ENCODE peak calls at places on chromosome 3, in eight cellular contexts. One of them, this sample, is unnamed.

GRCh38 chr3:66402596-66403267 is 98.1 kb downstream of the LRIG1 start:
- DNase-seq in AML-193: no peak
- DNase-seq in T follicular helper cell: no peak
- DNase-seq in kidney glomerular epithelial cell: no peak
- DNase-seq in stimulated activated naive B cell treated with anti-CD40 and anti-IgM and Interleukin-4, amounts not matched to agents 10 μg/mL and 1 μg/mL and 100 μg/mL, for 72 hours: no peak
- DNase-seq in activated CD4-positive, alpha-beta T cell treated with anti-CD3 and anti-CD28 coated beads for 24 hours: no peak
- DNase-seq in CD4-positive, CD25-positive, alpha-beta regulatory T cell: no peak
- DNase-seq in NCI-H1092: no peak
- DNase-seq in this sample: no peak

GRCh38 chr3:5264896-5265770 is 77.6 kb downstream of the EDEM1 start:
- DNase-seq in activated CD4-positive, alpha-beta T cell treated with anti-CD3 and anti-CD28 coated beads for 24 hours: no peak
- DNase-seq in kidney glomerular epithelial cell: no peak
- DNase-seq in NCI-H1092: no peak
- DNase-seq in AML-193: no peak
- DNase-seq in stimulated activated naive B cell treated with anti-CD40 and anti-IgM and Interleukin-4, amounts not matched to agents 10 μg/mL and 1 μg/mL and 100 μg/mL, for 72 hours: no peak
- DNase-seq in CD4-positive, CD25-positive, alpha-beta regulatory T cell: no peak
- DNase-seq in T follicular helper cell: no peak
- DNase-seq in this sample: no peak

GRCh38 chr3:14511623-14511965 is 28.5 kb downstream of the GRIP2 start:
- DNase-seq in CD4-positive, CD25-positive, alpha-beta regulatory T cell: no peak
- DNase-seq in activated CD4-positive, alpha-beta T cell treated with anti-CD3 and anti-CD28 coated beads for 24 hours: no peak
- DNase-seq in kidney glomerular epithelial cell: no peak
- DNase-seq in stimulated activated naive B cell treated with anti-CD40 and anti-IgM and Interleukin-4, amounts not matched to agents 10 μg/mL and 1 μg/mL and 100 μg/mL, for 72 hours: no peak
- DNase-seq in NCI-H1092: peak; percentile 12
- DNase-seq in T follicular helper cell: no peak
- DNase-seq in AML-193: no peak
- DNase-seq in this sample: no peak

GRCh38 chr3:58073315-58074125 is 65.3 kb downstream of the FLNB start:
- DNase-seq in activated CD4-positive, alpha-beta T cell treated with anti-CD3 and anti-CD28 coated beads for 24 hours: no peak
- DNase-seq in AML-193: no peak
- DNase-seq in NCI-H1092: no peak
- DNase-seq in stimulated activated naive B cell treated with anti-CD40 and anti-IgM and Interleukin-4, amounts not matched to agents 10 μg/mL and 1 μg/mL and 100 μg/mL, for 72 hours: no peak
- DNase-seq in T follicular helper cell: no peak
- DNase-seq in kidney glomerular epithelial cell: no peak
- DNase-seq in CD4-positive, CD25-positive, alpha-beta regulatory T cell: no peak
- DNase-seq in this sample: no peak

GRCh38 chr3:190094201-190094718 is 26.4 kb downstream of the P3H2 start:
- DNase-seq in kidney glomerular epithelial cell: no peak
- DNase-seq in stimulated activated naive B cell treated with anti-CD40 and anti-IgM and Interleukin-4, amounts not matched to agents 10 μg/mL and 1 μg/mL and 100 μg/mL, for 72 hours: no peak
- DNase-seq in T follicular helper cell: no peak
- DNase-seq in activated CD4-positive, alpha-beta T cell treated with anti-CD3 and anti-CD28 coated beads for 24 hours: no peak
- DNase-seq in NCI-H1092: no peak
- DNase-seq in CD4-positive, CD25-positive, alpha-beta regulatory T cell: no peak
- DNase-seq in AML-193: no peak
- DNase-seq in this sample: no peak

GRCh38 chr3:87503901-87504498 is 227.6 kb upstream of the POU1F1 start:
- DNase-seq in activated CD4-positive, alpha-beta T cell treated with anti-CD3 and anti-CD28 coated beads for 24 hours: no peak
- DNase-seq in kidney glomerular epithelial cell: peak; percentile 78
- DNase-seq in AML-193: peak; percentile 71
- DNase-seq in NCI-H1092: peak; percentile 4
- DNase-seq in T follicular helper cell: no peak
- DNase-seq in stimulated activated naive B cell treated with anti-CD40 and anti-IgM and Interleukin-4, amounts not matched to agents 10 μg/mL and 1 μg/mL and 100 μg/mL, for 72 hours: no peak
- DNase-seq in CD4-positive, CD25-positive, alpha-beta regulatory T cell: peak; percentile 12
- DNase-seq in this sample: peak; percentile 9

GRCh38 chr3:119781330-119782198 is at the start of gene NR1I2:
- DNase-seq in T follicular helper cell: no peak
- DNase-seq in stimulated activated naive B cell treated with anti-CD40 and anti-IgM and Interleukin-4, amounts not matched to agents 10 μg/mL and 1 μg/mL and 100 μg/mL, for 72 hours: no peak
- DNase-seq in AML-193: no peak
- DNase-seq in kidney glomerular epithelial cell: no peak
- DNase-seq in NCI-H1092: no peak
- DNase-seq in activated CD4-positive, alpha-beta T cell treated with anti-CD3 and anti-CD28 coated beads for 24 hours: no peak
- DNase-seq in CD4-positive, CD25-positive, alpha-beta regulatory T cell: no peak
- DNase-seq in this sample: no peak

GRCh38 chr3:162799910-162800309 is 1303.3 kb downstream of the OTOL1 start:
- DNase-seq in T follicular helper cell: no peak
- DNase-seq in activated CD4-positive, alpha-beta T cell treated with anti-CD3 and anti-CD28 coated beads for 24 hours: no peak
- DNase-seq in AML-193: no peak
- DNase-seq in NCI-H1092: no peak
- DNase-seq in kidney glomerular epithelial cell: no peak
- DNase-seq in CD4-positive, CD25-positive, alpha-beta regulatory T cell: no peak
- DNase-seq in stimulated activated naive B cell treated with anti-CD40 and anti-IgM and Interleukin-4, amounts not matched to agents 10 μg/mL and 1 μg/mL and 100 μg/mL, for 72 hours: no peak
- DNase-seq in this sample: no peak

GRCh38 chr3:55842204-55842603 is 355.1 kb upstream of the WNT5A start:
- DNase-seq in kidney glomerular epithelial cell: no peak
- DNase-seq in AML-193: no peak
- DNase-seq in T follicular helper cell: no peak
- DNase-seq in CD4-positive, CD25-positive, alpha-beta regulatory T cell: no peak
- DNase-seq in activated CD4-positive, alpha-beta T cell treated with anti-CD3 and anti-CD28 coated beads for 24 hours: no peak
- DNase-seq in NCI-H1092: no peak
- DNase-seq in stimulated activated naive B cell treated with anti-CD40 and anti-IgM and Interleukin-4, amounts not matched to agents 10 μg/mL and 1 μg/mL and 100 μg/mL, for 72 hours: no peak
- DNase-seq in this sample: no peak

GRCh38 chr3:124978627-124979026 is 44.1 kb upstream of the MUC13 start:
- DNase-seq in stimulated activated naive B cell treated with anti-CD40 and anti-IgM and Interleukin-4, amounts not matched to agents 10 μg/mL and 1 μg/mL and 100 μg/mL, for 72 hours: no peak
- DNase-seq in AML-193: no peak
- DNase-seq in NCI-H1092: no peak
- DNase-seq in T follicular helper cell: no peak
- DNase-seq in activated CD4-positive, alpha-beta T cell treated with anti-CD3 and anti-CD28 coated beads for 24 hours: no peak
- DNase-seq in kidney glomerular epithelial cell: no peak
- DNase-seq in CD4-positive, CD25-positive, alpha-beta regulatory T cell: no peak
- DNase-seq in this sample: no peak

GRCh38 chr3:170471149-170471548 is 52.5 kb downstream of the CLDN11 start:
- DNase-seq in T follicular helper cell: no peak
- DNase-seq in AML-193: no peak
- DNase-seq in stimulated activated naive B cell treated with anti-CD40 and anti-IgM and Interleukin-4, amounts not matched to agents 10 μg/mL and 1 μg/mL and 100 μg/mL, for 72 hours: no peak
- DNase-seq in kidney glomerular epithelial cell: no peak
- DNase-seq in activated CD4-positive, alpha-beta T cell treated with anti-CD3 and anti-CD28 coated beads for 24 hours: no peak
- DNase-seq in CD4-positive, CD25-positive, alpha-beta regulatory T cell: no peak
- DNase-seq in NCI-H1092: no peak
- DNase-seq in this sample: no peak

GRCh38 chr3:195163719-195164572 is 107.0 kb downstream of the XXYLT1 start:
- DNase-seq in stimulated activated naive B cell treated with anti-CD40 and anti-IgM and Interleukin-4, amounts not matched to agents 10 μg/mL and 1 μg/mL and 100 μg/mL, for 72 hours: no peak
- DNase-seq in T follicular helper cell: no peak
- DNase-seq in activated CD4-positive, alpha-beta T cell treated with anti-CD3 and anti-CD28 coated beads for 24 hours: no peak
- DNase-seq in CD4-positive, CD25-positive, alpha-beta regulatory T cell: no peak
- DNase-seq in NCI-H1092: no peak
- DNase-seq in AML-193: peak; percentile 56
- DNase-seq in kidney glomerular epithelial cell: no peak
- DNase-seq in this sample: no peak